ENCODE peak calls at places on chromosomes 12 and 14, in eight cellular contexts. H is natural killer cell, F is NCI-H1417, V is choroid plexus epithelial cell, T is upper lobe of left lung, U is hypothalamus, O is astrocyte of the cerebellum, B is head of caudate nucleus. A is an unnamed sample.

GRCh38 chr12:1130571-1130970 is 139.5 kb downstream of the ERC1 start:
- DNase-seq in F (no peak), B (no peak), U (no peak), O (no peak), T (no peak), H (no peak), V (no peak), A (no peak)

GRCh38 chr12:33752854-33753253 is 269.4 kb upstream of the ALG10 start:
- DNase-seq in T (no peak), F (no peak), H (no peak), V (no peak), U (no peak), B (no peak), O (no peak), A (no peak)

GRCh38 chr14:32027255-32027939 is 49.7 kb upstream of the ARHGAP5 start:
- DNase-seq in O (no peak), U (no peak), V (peak; percentile 58), B (no peak), F (no peak), H (no peak), T (no peak), A (no peak)

GRCh38 chr12:10170199-10170598 is 1.7 kb downstream of the OLR1 start:
- DNase-seq in U (no peak), H (no peak), B (no peak), O (no peak), V (peak; percentile 32), T (no peak), F (no peak), A (peak; percentile 49)

GRCh38 chr14:59013672-59014298 is 174.7 kb upstream of the DAAM1 start:
- DNase-seq in O (peak; percentile 3), T (no peak), F (no peak), B (no peak), H (no peak), V (peak; percentile 70), U (no peak), A (no peak)

GRCh38 chr12:57621497-57622292 is 10.5 kb downstream of the ARHGEF25 start:
- DNase-seq in T (peak; percentile 92), B (peak; percentile 61), H (peak; percentile 61), V (peak; percentile 38), F (peak; percentile 74), O (no peak), U (no peak), A (peak; percentile 70)

GRCh38 chr12:41497362-41497761 is 309.2 kb downstream of the PDZRN4 start:
- DNase-seq in B (no peak), F (no peak), T (no peak), U (no peak), V (no peak), H (no peak), O (no peak), A (no peak)

GRCh38 chr12:52702338-52702737 is 986 bp downstream of the KRT77 start:
- DNase-seq in B (no peak), F (no peak), O (no peak), V (no peak), T (no peak), H (no peak), U (no peak), A (no peak)

GRCh38 chr12:5997260-5997659 is 52.2 kb upstream of the ANO2 start:
- DNase-seq in H (no peak), T (no peak), F (no peak), O (no peak), B (no peak), V (no peak), U (no peak), A (no peak)

GRCh38 chr14:85481471-85481870 is 48.5 kb upstream of the FLRT2 start:
- DNase-seq in U (no peak), O (no peak), B (no peak), H (no peak), F (no peak), T (no peak), V (no peak), A (no peak)

GRCh38 chr14:102314242-102315011 is 5.1 kb upstream of the ZNF839 start:
- DNase-seq in F (peak; percentile 89), U (peak; percentile 58), B (peak; percentile 90), V (peak; percentile 91), H (peak; percentile 78), O (peak; percentile 60), T (peak; percentile 97), A (peak; percentile 84)

GRCh38 chr14:96095581-96096476 is 56.7 kb downstream of the C14orf132 start:
- DNase-seq in F (peak; percentile 99), T (no peak), V (peak; percentile 91), H (no peak), U (no peak), B (no peak), O (no peak), A (peak; percentile 60)

GRCh38 chr14:37172024-37172869 is at the start of gene SLC25A21:
- DNase-seq in V (peak; percentile 81), U (peak; percentile 57), H (no peak), F (peak; percentile 98), O (peak; percentile 45), T (peak; percentile 93), B (peak; percentile 70), A (peak; percentile 85)

GRCh38 chr14:31933716-31934115 is 143.4 kb upstream of the ARHGAP5 start:
- DNase-seq in H (no peak), F (peak; percentile 30), T (no peak), V (peak; percentile 47), U (no peak), O (no peak), B (no peak), A (no peak)

GRCh38 chr14:49206832-49207231 is 379.3 kb downstream of the RPS29 start:
- DNase-seq in F (no peak), B (no peak), H (no peak), U (no peak), O (no peak), T (no peak), V (no peak), A (no peak)

GRCh38 chr12:2283910-2284309 is 231.1 kb downstream of the CACNA1C start:
- DNase-seq in U (no peak), V (peak; percentile 65), H (no peak), T (no peak), B (no peak), O (no peak), F (no peak), A (peak; percentile 58)

GRCh38 chr12:29104495-29104894 is 44.6 kb upstream of the FAR2 start:
- DNase-seq in F (no peak), U (no peak), B (no peak), O (no peak), V (no peak), H (no peak), T (no peak), A (no peak)

GRCh38 chr14:71856199-71856919 is 75.9 kb upstream of the RGS6 start:
- DNase-seq in O (no peak), F (peak; percentile 17), B (no peak), U (no peak), H (no peak), T (no peak), V (no peak), A (no peak)

A was measured in AG08395.